ENCODE peak calls at places on chromosomes 3 and 15, in ten cellular contexts. D, Q, O, Y, G, L, B, V, H and S are unnamed samples.

GRCh38 chr3:138195491-138195890 is 8.4 kb downstream of the ARMC8 start:
- DNase-seq in D (no peak), Q (no peak), O (no peak), Y (no peak), G (no peak), L (no peak), B (no peak), V (no peak), H (no peak), S (no peak)

GRCh38 chr3:63576826-63577225 is 75.6 kb upstream of the SNTN start:
- DNase-seq in D (no peak), Q (no peak), O (no peak), Y (no peak), G (no peak), L (no peak), B (no peak), V (no peak), H (no peak), S (no peak)

GRCh38 chr15:70077436-70077835 is 20.3 kb downstream of the TLE3 start:
- DNase-seq in D (no peak), Q (no peak), O (no peak), Y (no peak), G (peak), L (no peak), B (no peak), V (no peak), H (no peak), S (no peak)

GRCh38 chr15:74418575-74419338 is 15.0 kb downstream of the SEMA7A start:
- DNase-seq in D (no peak), Q (no peak), O (no peak), Y (no peak), G (no peak), L (no peak), B (no peak), V (no peak), H (no peak), S (no peak)

GRCh38 chr15:90638963-90639362 is 78.2 kb upstream of the BLM start:
- DNase-seq in D (no peak), Q (no peak), O (no peak), Y (no peak), G (no peak), L (no peak), B (no peak), V (no peak), H (no peak), S (no peak)

GRCh38 chr15:89740137-89740536 is 10.9 kb downstream of the MESP1 start:
- DNase-seq in D (peak), Q (no peak), O (peak), Y (peak), G (no peak), L (peak), B (peak), V (peak), H (peak), S (no peak)

GRCh38 chr15:101248274-101248673 is 3.6 kb downstream of the CHSY1 start:
- DNase-seq in D (no peak), Q (peak), O (no peak), Y (no peak), G (no peak), L (no peak), B (no peak), V (no peak), H (no peak), S (no peak)

GRCh38 chr3:87260270-87260669 is 16.1 kb downstream of the POU1F1 start:
- DNase-seq in D (peak), Q (no peak), O (peak), Y (peak), G (no peak), L (no peak), B (peak), V (peak), H (peak), S (no peak)

GRCh38 chr3:66383998-66384745 is 116.7 kb downstream of the LRIG1 start:
- DNase-seq in D (no peak), Q (peak), O (no peak), Y (no peak), G (no peak), L (no peak), B (no peak), V (no peak), H (no peak), S (no peak)

GRCh38 chr3:133125171-133125570 is 87.0 kb downstream of the TMEM108 start:
- DNase-seq in D (no peak), Q (no peak), O (no peak), Y (no peak), G (no peak), L (no peak), B (no peak), V (no peak), H (no peak), S (no peak)

GRCh38 chr3:133490468-133491351 is 82.8 kb upstream of the CDV3 start:
- DNase-seq in D (peak), Q (no peak), O (no peak), Y (peak), G (no peak), L (peak), B (peak), V (no peak), H (no peak), S (no peak)

GRCh38 chr15:50675524-50676144 is 11.0 kb downstream of the TRPM7 start:
- DNase-seq in D (peak), Q (no peak), O (peak), Y (peak), G (no peak), L (no peak), B (no peak), V (peak), H (peak), S (no peak)

GRCh38 chr3:197021231-197021630 is 8.4 kb downstream of the MELTF start:
- DNase-seq in D (no peak), Q (peak), O (no peak), Y (no peak), G (no peak), L (no peak), B (no peak), V (no peak), H (no peak), S (no peak)

GRCh38 chr3:13544293-13544831 is 4.6 kb upstream of the FBLN2 start:
- DNase-seq in D (peak), Q (no peak), O (peak), Y (no peak), G (peak), L (peak), B (peak), V (no peak), H (no peak), S (no peak)

GRCh38 chr3:46537789-46538188 is 28.3 kb downstream of the LRRC2 start:
- DNase-seq in D (no peak), Q (no peak), O (no peak), Y (peak), G (no peak), L (no peak), B (no peak), V (no peak), H (no peak), S (no peak)

GRCh38 chr15:73941044-73941443 is 14.8 kb downstream of the LOXL1 start:
- DNase-seq in D (no peak), Q (no peak), O (peak), Y (no peak), G (no peak), L (no peak), B (no peak), V (no peak), H (no peak), S (peak)

GRCh38 chr3:36786921-36787890 is 22.9 kb upstream of the DCLK3 start:
- DNase-seq in D (no peak), Q (no peak), O (no peak), Y (no peak), G (no peak), L (no peak), B (no peak), V (peak), H (no peak), S (no peak)

GRCh38 chr3:123430266-123430665 is 18.6 kb downstream of the ADCY5 start:
- DNase-seq in D (no peak), Q (no peak), O (no peak), Y (no peak), G (no peak), L (no peak), B (no peak), V (no peak), H (no peak), S (no peak)